ENCODE peak calls at places on chromosomes 5 and 9, in six cellular contexts. F is WTC11, R is H1, Q is A549, B is endothelial cell of umbilical vein, H is HepG2. Y is an unnamed sample.

GRCh38 chr9:122122903-122123632 is 30.0 kb upstream of the TTLL11 start:
- DNase-seq in Q (peak; percentile 79), B (peak; percentile 78), H (peak; percentile 41), F (peak; percentile 86), R (no peak), Y (peak; percentile 87)

GRCh38 chr9:2729003-2729402 is 11.7 kb downstream of the KCNV2 start:
- DNase-seq in B (no peak), Q (no peak), R (no peak), H (no peak), F (no peak), Y (no peak)

GRCh38 chr5:134142088-134142487 is 27.6 kb downstream of the TCF7 start:
- DNase-seq in H (no peak), Q (no peak), B (no peak), F (no peak), R (no peak), Y (no peak)

GRCh38 chr9:14992025-14992424 is 81.8 kb upstream of the FREM1 start:
- DNase-seq in B (no peak), R (no peak), F (no peak), Q (no peak), H (no peak), Y (peak; percentile 10)

GRCh38 chr9:72602629-72603028 is 81.2 kb downstream of the TMC1 start:
- DNase-seq in Q (no peak), F (no peak), R (no peak), H (no peak), B (no peak), Y (no peak)

GRCh38 chr5:53616939-53617549 is 56.6 kb downstream of the NDUFS4 start:
- DNase-seq in F (no peak), H (no peak), B (no peak), R (no peak), Q (no peak), Y (peak; percentile 9)

GRCh38 chr9:2602704-2603116 is 18.9 kb upstream of the VLDLR start:
- DNase-seq in B (no peak), Q (no peak), H (no peak), R (no peak), F (no peak), Y (no peak)

GRCh38 chr5:94102849-94103248 is 361.4 kb upstream of the POU5F2 start:
- DNase-seq in H (no peak), R (no peak), F (no peak), Q (no peak), B (no peak), Y (no peak)

GRCh38 chr9:35844628-35845301 is 15.7 kb downstream of the TMEM8B start:
- DNase-seq in B (peak; percentile 83), F (no peak), R (no peak), H (no peak), Q (no peak), Y (no peak)

GRCh38 chr9:136930014-136930413 is 14.5 kb downstream of the FBXW5 start:
- DNase-seq in H (no peak), R (no peak), F (no peak), Q (no peak), B (no peak), Y (no peak)
- TF ChIP-seq JUN in H (no peak), R (no peak), F (no peak), Q (no peak), B (no peak), Y (no peak)

GRCh38 chr9:137374131-137374845 is 48.7 kb downstream of the EXD3 start:
- DNase-seq in R (no peak), Q (no peak), F (peak; percentile 20), H (no peak), B (no peak), Y (no peak)

GRCh38 chr9:137373611-137373980 is 49.4 kb downstream of the EXD3 start:
- DNase-seq in F (peak; percentile 11), Q (no peak), R (no peak), B (no peak), H (no peak), Y (no peak)

GRCh38 chr9:137371521-137371941 is 51.4 kb downstream of the EXD3 start:
- DNase-seq in F (no peak), Q (no peak), R (no peak), H (no peak), B (no peak), Y (no peak)

GRCh38 chr9:137371966-137372651 is 50.9 kb downstream of the EXD3 start:
- DNase-seq in F (peak; percentile 9), B (no peak), R (no peak), H (no peak), Q (no peak), Y (no peak)

GRCh38 chr9:137372693-137373610 is 50.0 kb downstream of the EXD3 start:
- DNase-seq in B (no peak), F (peak; percentile 11), Q (no peak), R (no peak), H (no peak), Y (no peak)
- TF ChIP-seq JUN in B (no peak), F (no peak), Q (no peak), R (no peak), H (no peak), Y (no peak)

GRCh38 chr5:858726-859125 is 7.9 kb upstream of the ZDHHC11 start:
- DNase-seq in H (no peak), B (no peak), R (no peak), Q (no peak), F (no peak), Y (no peak)
- TF ChIP-seq JUN in H (no peak), B (no peak), R (no peak), Q (no peak), F (no peak), Y (no peak)

GRCh38 chr5:116861662-116862061 is 287.0 kb upstream of the SEMA6A start:
- DNase-seq in F (no peak), Q (no peak), R (no peak), B (no peak), H (no peak), Y (no peak)
- TF ChIP-seq JUN in F (no peak), Q (no peak), R (no peak), B (no peak), H (no peak), Y (no peak)

GRCh38 chr9:87437966-87438365 is 59.7 kb upstream of the DAPK1 start:
- DNase-seq in H (no peak), R (no peak), B (no peak), F (no peak), Q (no peak), Y (no peak)
- TF ChIP-seq JUN in H (no peak), R (no peak), B (no peak), F (no peak), Q (no peak), Y (no peak)

DNA sequence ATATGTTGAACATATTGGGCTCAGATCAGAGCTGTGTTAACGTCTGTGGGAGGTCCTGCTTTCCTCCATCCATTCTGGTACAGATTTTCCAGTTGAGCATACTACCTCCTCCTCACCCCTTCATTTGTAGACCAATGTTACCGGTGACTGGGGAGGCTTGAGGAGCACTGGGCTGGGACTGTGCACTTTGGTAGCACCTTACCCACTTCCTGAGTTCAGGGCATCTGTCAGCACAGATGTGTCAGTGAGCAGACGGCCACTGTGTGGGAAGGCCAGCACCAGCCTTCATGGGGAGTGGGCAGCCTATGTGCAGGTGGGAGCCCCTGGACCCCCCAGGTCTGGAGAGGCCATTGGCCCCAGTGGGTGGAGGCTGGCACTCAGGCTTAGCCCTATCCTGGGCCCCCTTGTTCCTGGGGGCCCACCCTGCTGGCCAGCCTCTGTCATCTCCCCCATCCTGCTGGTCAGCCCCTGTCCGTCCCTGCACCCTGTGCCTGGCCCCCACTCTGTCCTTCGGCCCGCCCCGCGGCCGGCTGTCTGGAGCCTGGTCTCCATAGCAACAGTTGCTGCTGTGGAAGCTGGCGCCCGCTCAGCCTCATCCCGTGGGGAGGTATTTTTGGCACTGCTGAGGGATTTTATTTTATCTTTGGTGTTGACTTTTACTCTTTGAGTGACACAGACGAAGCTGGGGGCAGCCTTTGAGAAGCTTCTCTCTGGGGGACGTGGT is 21.3 kb downstream of the WNK2 start:
- DNase-seq in R (no peak), B (no peak), F (no peak), Q (no peak), H (peak; percentile 48), Y (no peak)
- TF ChIP-seq JUN in R (no peak), B (no peak), F (no peak), Q (no peak), H (no peak), Y (no peak)

DNA sequence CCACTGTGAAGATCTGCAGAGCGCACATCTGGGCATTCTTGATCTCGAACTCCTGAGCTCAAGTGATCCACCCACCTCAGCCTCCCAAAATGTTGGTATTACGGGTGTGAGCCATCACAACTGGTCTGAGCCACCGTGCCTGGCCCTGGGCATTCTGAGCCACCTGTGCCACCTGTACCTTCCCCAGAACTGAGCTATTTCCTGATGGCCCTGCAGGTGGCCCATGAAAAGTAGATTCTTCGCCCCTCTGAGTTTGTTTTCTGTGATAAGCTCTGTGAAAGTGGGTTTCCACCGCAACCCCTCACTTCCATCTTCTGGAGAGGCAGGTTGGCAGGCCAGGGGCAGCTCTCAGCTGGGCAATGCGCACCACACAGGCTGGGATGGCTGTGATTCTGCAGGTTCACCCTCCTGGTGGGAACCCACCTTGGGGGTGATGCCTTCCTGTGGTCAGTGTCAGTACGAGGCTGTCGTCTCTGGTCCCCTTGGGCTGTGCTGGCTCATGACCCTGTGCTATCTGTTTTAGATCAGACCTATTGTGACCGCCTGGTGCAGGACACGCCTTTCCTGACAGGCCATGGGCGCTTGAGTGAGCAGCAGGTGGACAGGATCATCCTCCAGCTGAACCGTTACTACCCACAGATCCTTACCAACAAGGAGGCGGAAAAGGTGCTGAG is 11.3 kb downstream of the CARD19 start:
- DNase-seq in B (no peak), F (no peak), H (no peak), Q (no peak), R (no peak), Y (no peak)
- TF ChIP-seq JUN in B (no peak), F (no peak), H (no peak), Q (no peak), R (no peak), Y (no peak)

GRCh38 chr5:81427566-81427965 is 33.6 kb upstream of the ACOT12 start:
- DNase-seq in Q (no peak), F (no peak), R (no peak), H (no peak), B (no peak), Y (no peak)

GRCh38 chr5:81428446-81428845 is 34.5 kb upstream of the ACOT12 start:
- DNase-seq in H (no peak), R (no peak), F (no peak), Q (no peak), B (no peak), Y (no peak)

GRCh38 chr5:81426347-81426746 is 32.4 kb upstream of the ACOT12 start:
- DNase-seq in Q (no peak), B (no peak), F (no peak), R (no peak), H (no peak), Y (no peak)

GRCh38 chr5:81424728-81425127 is 30.8 kb upstream of the ACOT12 start:
- DNase-seq in H (no peak), R (no peak), F (no peak), Q (no peak), B (no peak), Y (no peak)

GRCh38 chr5:81425569-81425968 is 31.6 kb upstream of the ACOT12 start:
- DNase-seq in H (peak; percentile 32), B (peak; percentile 65), F (no peak), Q (peak; percentile 8), R (no peak), Y (peak; percentile 20)
- TF ChIP-seq JUN in H (no peak), B (no peak), F (no peak), Q (no peak), R (no peak), Y (no peak)

Y was measured in K562.